ENCODE peak calls at places on chromosomes 1 and 21, in six cellular contexts. One of them, this sample, is unnamed.
A peak's percentile ranks its signal among the peaks of the same experiment; 100 is the strongest.

GRCh38 chr1:157096881-157097280 is 2.7 kb downstream of the ETV3L start:
- DNase-seq in H1: no peak
- DNase-seq in IMR-90: no peak
- DNase-seq in neuronal stem cell: no peak
- DNase-seq in mesenchymal stem cell: no peak
- DNase-seq in trophoblast cell: no peak
- DNase-seq in this sample: no peak

GRCh38 chr21:14243461-14243860 is 27.5 kb downstream of the RBM11 start:
- DNase-seq in mesenchymal stem cell: no peak
- DNase-seq in neuronal stem cell: no peak
- DNase-seq in H1: no peak
- DNase-seq in trophoblast cell: no peak
- DNase-seq in IMR-90: no peak
- DNase-seq in this sample: no peak

GRCh38 chr1:156241926-156242325 is at the start of gene BGLAP:
- DNase-seq in IMR-90: no peak
- DNase-seq in H1: no peak
- DNase-seq in trophoblast cell: no peak
- DNase-seq in neuronal stem cell: no peak
- DNase-seq in mesenchymal stem cell: no peak
- DNase-seq in this sample: no peak

GRCh38 chr1:20785907-20786309 is 1.2 kb downstream of the HP1BP3 start:
- DNase-seq in H1: no peak
- DNase-seq in neuronal stem cell: no peak
- DNase-seq in trophoblast cell: no peak
- DNase-seq in mesenchymal stem cell: no peak
- DNase-seq in IMR-90: no peak
- DNase-seq in this sample: no peak

GRCh38 chr1:158969855-158970254 is 38.5 kb downstream of the PYHIN1 start:
- DNase-seq in H1: no peak
- DNase-seq in trophoblast cell: no peak
- DNase-seq in IMR-90: no peak
- DNase-seq in mesenchymal stem cell: no peak
- DNase-seq in neuronal stem cell: no peak
- DNase-seq in this sample: no peak

GRCh38 chr1:89611721-89612120 is 21.2 kb upstream of the LRRC8C start:
- DNase-seq in neuronal stem cell: no peak
- DNase-seq in IMR-90: no peak
- DNase-seq in trophoblast cell: no peak
- DNase-seq in mesenchymal stem cell: no peak
- DNase-seq in H1: no peak
- DNase-seq in this sample: no peak

GRCh38 chr1:186424539-186424938 is 36.4 kb downstream of the PDC start:
- DNase-seq in mesenchymal stem cell: peak; percentile 29
- DNase-seq in neuronal stem cell: no peak
- DNase-seq in trophoblast cell: no peak
- DNase-seq in H1: no peak
- DNase-seq in IMR-90: no peak
- DNase-seq in this sample: no peak

GRCh38 chr21:45877821-45878469 is 103.6 kb upstream of the COL6A1 start:
- DNase-seq in IMR-90: no peak
- DNase-seq in neuronal stem cell: no peak
- DNase-seq in H1: no peak
- DNase-seq in trophoblast cell: no peak
- DNase-seq in mesenchymal stem cell: no peak
- DNase-seq in this sample: no peak

GRCh38 chr1:201766117-201766863 is 62.7 kb upstream of the IPO9 start:
- DNase-seq in IMR-90: peak; percentile 91
- DNase-seq in mesenchymal stem cell: peak; percentile 76
- DNase-seq in H1: no peak
- DNase-seq in trophoblast cell: no peak
- DNase-seq in neuronal stem cell: no peak
- DNase-seq in this sample: no peak

GRCh38 chr21:35090403-35090802 is 41.3 kb upstream of the RUNX1 start:
- DNase-seq in trophoblast cell: no peak
- DNase-seq in H1: no peak
- DNase-seq in neuronal stem cell: no peak
- DNase-seq in mesenchymal stem cell: no peak
- DNase-seq in IMR-90: no peak
- DNase-seq in this sample: no peak

GRCh38 chr1:2274968-2275475 is 46.9 kb downstream of the SKI start:
- DNase-seq in H1: no peak
- DNase-seq in mesenchymal stem cell: peak; percentile 19
- DNase-seq in neuronal stem cell: no peak
- DNase-seq in IMR-90: no peak
- DNase-seq in trophoblast cell: no peak
- DNase-seq in this sample: no peak

GRCh38 chr1:159179906-159180305 is 8.5 kb downstream of the CADM3 start:
- DNase-seq in neuronal stem cell: no peak
- DNase-seq in trophoblast cell: no peak
- DNase-seq in IMR-90: no peak
- DNase-seq in H1: no peak
- DNase-seq in mesenchymal stem cell: no peak
- DNase-seq in this sample: no peak

GRCh38 chr21:31161157-31161556 is 122.9 kb upstream of the KRTAP19-8 start:
- DNase-seq in H1: no peak
- DNase-seq in mesenchymal stem cell: peak; percentile 69
- DNase-seq in IMR-90: peak; percentile 15
- DNase-seq in neuronal stem cell: no peak
- DNase-seq in trophoblast cell: peak; percentile 65
- DNase-seq in this sample: no peak

GRCh38 chr1:90879281-90879680 is 142.6 kb downstream of the ZNF644 start:
- DNase-seq in neuronal stem cell: no peak
- DNase-seq in H1: no peak
- DNase-seq in IMR-90: peak; percentile 7
- DNase-seq in trophoblast cell: no peak
- DNase-seq in mesenchymal stem cell: peak; percentile 30
- DNase-seq in this sample: no peak

GRCh38 chr1:6136516-6137220 is 43.5 kb downstream of the CHD5 start:
- DNase-seq in neuronal stem cell: no peak
- DNase-seq in IMR-90: no peak
- DNase-seq in trophoblast cell: no peak
- DNase-seq in H1: no peak
- DNase-seq in mesenchymal stem cell: no peak
- DNase-seq in this sample: no peak

GRCh38 chr1:185864889-185865288 is 130.7 kb downstream of the HMCN1 start:
- DNase-seq in neuronal stem cell: no peak
- DNase-seq in trophoblast cell: peak; percentile 1
- DNase-seq in IMR-90: peak; percentile 97
- DNase-seq in H1: no peak
- DNase-seq in mesenchymal stem cell: peak; percentile 49
- DNase-seq in this sample: no peak

GRCh38 chr1:11487196-11487751 is 8.3 kb downstream of the DISP3 start:
- DNase-seq in IMR-90: no peak
- DNase-seq in mesenchymal stem cell: no peak
- DNase-seq in H1: no peak
- DNase-seq in trophoblast cell: no peak
- DNase-seq in neuronal stem cell: no peak
- DNase-seq in this sample: no peak
- H4K91ac ChIP-seq in IMR-90: no peak overlapping the region
- H4K91ac ChIP-seq in mesenchymal stem cell: no peak overlapping the region
- H4K91ac ChIP-seq in H1: no peak overlapping the region
- H4K91ac ChIP-seq in trophoblast cell: no peak overlapping the region
- H4K91ac ChIP-seq in neuronal stem cell: peak overlapping the region; percentile 23
- H4K91ac ChIP-seq in this sample: no peak overlapping the region

DNA sequence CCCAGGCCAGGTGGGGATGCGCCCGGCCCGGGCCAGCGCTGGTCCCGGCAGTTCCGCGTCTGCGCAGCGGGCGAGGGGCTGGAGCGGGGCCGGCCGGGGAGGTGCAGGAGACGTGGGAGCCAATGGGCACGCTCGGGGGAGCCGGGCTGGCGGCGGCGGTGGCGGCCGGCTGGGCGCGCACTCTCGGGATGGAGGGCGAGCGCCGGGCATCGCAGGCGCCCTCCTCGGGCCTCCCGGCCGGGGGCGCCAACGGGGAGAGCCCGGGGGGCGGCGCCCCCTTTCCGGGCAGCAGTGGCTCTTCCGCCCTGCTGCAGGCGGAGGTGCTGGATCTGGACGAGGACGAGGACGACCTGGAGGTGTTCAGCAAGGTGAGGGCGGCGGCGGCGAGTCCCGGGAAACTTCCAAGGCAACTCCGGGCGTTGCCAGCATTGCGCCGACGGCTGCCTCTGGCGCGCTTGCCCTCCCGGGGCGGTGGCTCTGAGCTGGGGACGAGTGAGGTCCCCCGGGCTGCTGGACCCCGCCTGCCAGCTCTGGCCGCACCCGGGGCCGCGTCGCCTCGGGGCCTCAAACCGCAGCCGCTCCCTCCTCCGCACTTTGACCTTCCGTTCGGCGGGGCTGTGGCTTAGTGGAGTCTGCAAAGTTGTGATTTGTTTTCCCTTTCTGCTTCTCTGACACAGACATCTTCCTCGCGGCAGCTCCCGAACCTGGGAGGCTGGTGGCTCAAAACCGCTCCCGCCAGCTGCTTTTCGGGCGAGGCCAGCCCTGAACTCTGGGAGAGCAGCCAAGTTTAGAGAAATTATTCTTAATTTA is at the start of gene SNX7:
- DNase-seq in neuronal stem cell: peak; percentile 74
- DNase-seq in IMR-90: peak; percentile 69
- DNase-seq in trophoblast cell: peak; percentile 72
- DNase-seq in H1: peak; percentile 87
- DNase-seq in mesenchymal stem cell: peak; percentile 80
- DNase-seq in this sample: peak; percentile 79
- H3K18ac ChIP-seq in neuronal stem cell: peak within 1 kb of the TSS; percentile 96
- H3K18ac ChIP-seq in IMR-90: peak within 1 kb of the TSS; percentile 70
- H3K18ac ChIP-seq in trophoblast cell: peak within 1 kb of the TSS; percentile 33
- H3K18ac ChIP-seq in H1: peak within 1 kb of the TSS; percentile 93
- H3K18ac ChIP-seq in mesenchymal stem cell: peak within 1 kb of the TSS; percentile 98
- H3K18ac ChIP-seq in this sample: peak within 1 kb of the TSS; percentile 75

GRCh38 chr1:197195100-197195499 is 48.6 kb upstream of the ASPM start:
- DNase-seq in IMR-90: peak; percentile 18
- DNase-seq in mesenchymal stem cell: no peak
- DNase-seq in neuronal stem cell: no peak
- DNase-seq in H1: no peak
- DNase-seq in trophoblast cell: no peak
- DNase-seq in this sample: no peak
- H4K91ac ChIP-seq in IMR-90: no peak overlapping the region
- H4K91ac ChIP-seq in mesenchymal stem cell: no peak overlapping the region
- H4K91ac ChIP-seq in neuronal stem cell: no peak overlapping the region
- H4K91ac ChIP-seq in H1: no peak overlapping the region
- H4K91ac ChIP-seq in trophoblast cell: no peak overlapping the region
- H4K91ac ChIP-seq in this sample: no peak overlapping the region

GRCh38 chr1:22444856-22445255 is 6.8 kb upstream of the ZBTB40 start:
- DNase-seq in H1: no peak
- DNase-seq in mesenchymal stem cell: peak; percentile 26
- DNase-seq in neuronal stem cell: no peak
- DNase-seq in trophoblast cell: peak; percentile 78
- DNase-seq in IMR-90: no peak
- DNase-seq in this sample: no peak
- H3K18ac ChIP-seq in H1: peak overlapping the region; percentile 78
- H3K18ac ChIP-seq in mesenchymal stem cell: no peak overlapping the region
- H3K18ac ChIP-seq in neuronal stem cell: no peak overlapping the region
- H3K18ac ChIP-seq in trophoblast cell: no peak overlapping the region
- H3K18ac ChIP-seq in IMR-90: no peak overlapping the region
- H3K18ac ChIP-seq in this sample: no peak overlapping the region

DNA sequence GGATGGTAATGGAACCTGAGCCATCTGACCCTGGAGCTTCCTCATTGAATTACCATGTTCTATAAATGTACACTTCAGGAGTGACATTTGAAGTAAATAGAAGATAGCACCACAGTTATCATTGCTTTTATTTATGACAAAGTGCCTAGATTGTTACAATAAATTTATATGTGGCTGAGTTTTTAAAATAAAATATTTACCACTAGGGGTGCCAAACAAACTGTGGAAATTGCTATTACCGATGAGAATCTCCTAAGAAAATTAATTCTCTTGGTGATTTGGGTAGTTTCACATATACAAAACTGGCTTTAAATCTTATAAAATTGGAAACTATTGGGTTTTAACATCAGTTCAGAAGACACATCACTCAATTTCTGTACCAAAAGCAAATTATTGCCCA is 1.4 kb upstream of the TNR start:
- DNase-seq in IMR-90: no peak
- DNase-seq in H1: no peak
- DNase-seq in neuronal stem cell: no peak
- DNase-seq in trophoblast cell: no peak
- DNase-seq in mesenchymal stem cell: no peak
- DNase-seq in this sample: no peak
- H4K91ac ChIP-seq in IMR-90: no peak overlapping the region
- H4K91ac ChIP-seq in H1: no peak overlapping the region
- H4K91ac ChIP-seq in neuronal stem cell: no peak overlapping the region
- H4K91ac ChIP-seq in trophoblast cell: no peak overlapping the region
- H4K91ac ChIP-seq in mesenchymal stem cell: no peak overlapping the region
- H4K91ac ChIP-seq in this sample: no peak overlapping the region

GRCh38 chr1:232136136-232136535 is 493.8 kb downstream of the SIPA1L2 start:
- DNase-seq in trophoblast cell: no peak
- DNase-seq in IMR-90: no peak
- DNase-seq in neuronal stem cell: no peak
- DNase-seq in mesenchymal stem cell: no peak
- DNase-seq in H1: no peak
- DNase-seq in this sample: no peak

GRCh38 chr1:232134365-232134764 is 495.6 kb downstream of the SIPA1L2 start:
- DNase-seq in neuronal stem cell: no peak
- DNase-seq in trophoblast cell: no peak
- DNase-seq in H1: no peak
- DNase-seq in mesenchymal stem cell: no peak
- DNase-seq in IMR-90: no peak
- DNase-seq in this sample: no peak

GRCh38 chr1:232130815-232131474 is 499.0 kb downstream of the SIPA1L2 start:
- DNase-seq in H1: no peak
- DNase-seq in trophoblast cell: no peak
- DNase-seq in mesenchymal stem cell: no peak
- DNase-seq in IMR-90: no peak
- DNase-seq in neuronal stem cell: no peak
- DNase-seq in this sample: no peak

GRCh38 chr1:232132572-232132971 is 497.4 kb downstream of the SIPA1L2 start:
- DNase-seq in neuronal stem cell: no peak
- DNase-seq in H1: no peak
- DNase-seq in IMR-90: no peak
- DNase-seq in mesenchymal stem cell: no peak
- DNase-seq in trophoblast cell: no peak
- DNase-seq in this sample: no peak

DNA sequence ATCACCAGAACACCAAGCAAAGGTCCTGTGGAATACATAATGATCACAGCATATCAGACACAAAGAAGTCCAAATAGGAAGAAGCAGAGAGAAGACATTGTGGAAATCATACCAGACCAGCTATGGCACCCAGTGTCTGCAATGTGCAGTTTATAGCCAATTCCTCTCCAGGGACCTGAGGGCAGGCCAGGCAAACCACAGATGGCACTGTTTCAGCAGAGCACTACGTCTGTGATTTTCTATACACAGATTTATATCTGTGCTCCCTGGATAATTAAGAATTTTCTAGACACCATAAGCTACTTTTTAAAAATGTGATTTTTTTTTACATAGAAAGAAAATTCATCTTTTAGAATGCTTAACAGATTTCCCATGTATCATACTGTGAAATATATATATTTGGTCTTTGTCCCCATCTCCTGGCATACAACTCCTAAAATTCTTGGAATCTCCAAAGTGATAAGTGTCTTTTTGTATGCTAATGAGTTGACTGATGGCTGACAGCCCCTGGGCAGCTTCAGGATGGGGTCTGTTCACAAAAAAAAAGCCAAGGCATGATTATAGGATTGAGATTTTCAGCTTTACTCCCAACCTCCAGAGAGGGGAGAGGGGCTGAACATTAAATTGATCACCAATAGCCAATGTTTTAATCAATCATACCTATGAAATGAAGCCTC is 498.1 kb downstream of the SIPA1L2 start:
- DNase-seq in H1: no peak
- DNase-seq in mesenchymal stem cell: no peak
- DNase-seq in IMR-90: no peak
- DNase-seq in trophoblast cell: no peak
- DNase-seq in neuronal stem cell: no peak
- DNase-seq in this sample: no peak
- H3K18ac ChIP-seq in H1: peak overlapping the region; percentile 19
- H3K18ac ChIP-seq in mesenchymal stem cell: peak overlapping the region; percentile 34
- H3K18ac ChIP-seq in IMR-90: no peak overlapping the region
- H3K18ac ChIP-seq in trophoblast cell: no peak overlapping the region
- H3K18ac ChIP-seq in neuronal stem cell: no peak overlapping the region
- H3K18ac ChIP-seq in this sample: no peak overlapping the region